ENCODE peak calls at places on chromosomes 7 and 10, in seven cellular contexts. A is uterus, U is K562, V is heart left ventricle, T is body of pancreas, W is stomach, P is A549. O is an unnamed sample.

GRCh38 chr7:92404170-92404614 is 43.1 kb upstream of the GATAD1 start:
- DNase-seq in A (no peak), U (peak; percentile 18), V (no peak), T (no peak), W (no peak), P (no peak), O (no peak)

GRCh38 chr7:7164590-7164989 is 17.8 kb upstream of the C1GALT1 start:
- DNase-seq in A (no peak), U (no peak), V (no peak), T (peak; percentile 62), W (peak; percentile 29), P (no peak), O (no peak)

GRCh38 chr7:2109251-2109935 is 123.4 kb downstream of the MAD1L1 start:
- DNase-seq in A (no peak), U (peak; percentile 32), V (no peak), T (no peak), W (no peak), P (no peak), O (no peak)

GRCh38 chr7:70595741-70596574 is 536.0 kb upstream of the GALNT17 start:
- DNase-seq in A (no peak), U (no peak), V (no peak), T (no peak), W (peak; percentile 33), P (no peak), O (no peak)

GRCh38 chr7:132865766-132866531 is 215.9 kb downstream of the CHCHD3 start:
- DNase-seq in A (no peak), U (no peak), V (no peak), T (no peak), W (no peak), P (no peak), O (no peak)

GRCh38 chr10:79235765-79236755 is 111.2 kb upstream of the PPIF start:
- DNase-seq in A (no peak), U (no peak), V (no peak), T (no peak), W (no peak), P (no peak), O (no peak)

GRCh38 chr10:97901381-97901780 is 51.7 kb downstream of the GOLGA7B start:
- DNase-seq in A (no peak), U (no peak), V (no peak), T (no peak), W (no peak), P (no peak), O (no peak)

GRCh38 chr7:116897661-116898060 is 35.3 kb downstream of the CAPZA2 start:
- DNase-seq in A (no peak), U (no peak), V (no peak), T (no peak), W (no peak), P (no peak), O (no peak)

GRCh38 chr7:42856605-42856987 is 55.3 kb downstream of the C7orf25 start:
- DNase-seq in A (no peak), U (no peak), V (no peak), T (no peak), W (no peak), P (no peak), O (no peak)

GRCh38 chr7:41785265-41785664 is 82.4 kb upstream of the INHBA start:
- DNase-seq in A (no peak), U (no peak), V (no peak), T (no peak), W (no peak), P (no peak), O (no peak)

GRCh38 chr7:4261038-4261960 is 420.8 kb upstream of the FOXK1 start:
- DNase-seq in A (no peak), U (no peak), V (peak; percentile 32), T (no peak), W (no peak), P (no peak), O (no peak)

GRCh38 chr10:1553951-1554350 is 183.4 kb downstream of the ADARB2 start:
- DNase-seq in A (no peak), U (no peak), V (no peak), T (no peak), W (no peak), P (no peak), O (no peak)

GRCh38 chr7:143216151-143216550 is 5.7 kb upstream of the TAS2R40 start:
- DNase-seq in A (no peak), U (no peak), V (no peak), T (no peak), W (no peak), P (no peak), O (no peak)

GRCh38 chr10:59753267-59753666 is at the start of gene MRLN:
- DNase-seq in A (no peak), U (no peak), V (no peak), T (no peak), W (no peak), P (no peak), O (no peak)

GRCh38 chr7:140060788-140061606 is 1.8 kb downstream of the PARP12 start:
- DNase-seq in A (no peak), U (peak; percentile 90), V (peak; percentile 72), T (peak; percentile 67), W (peak; percentile 43), P (no peak), O (no peak)

GRCh38 chr7:94250124-94250523 is 144.6 kb upstream of the COL1A2 start:
- DNase-seq in A (no peak), U (no peak), V (no peak), T (no peak), W (no peak), P (no peak), O (no peak)

GRCh38 chr7:3300221-3300650 is 816 bp upstream of the SDK1 start:
- DNase-seq in A (peak; percentile 17), U (no peak), V (no peak), T (no peak), W (no peak), P (no peak), O (peak; percentile 87)

GRCh38 chr7:44385384-44386138 is 60.2 kb upstream of the CAMK2B start:
- DNase-seq in A (no peak), U (no peak), V (no peak), T (no peak), W (peak; percentile 22), P (no peak), O (peak; percentile 43)

GRCh38 chr7:23136216-23136615 is 30.6 kb downstream of the KLHL7 start:
- DNase-seq in A (no peak), U (no peak), V (no peak), T (no peak), W (no peak), P (no peak), O (no peak)

GRCh38 chr10:79483948-79484347 is 28.4 kb upstream of the EIF5AL1 start:
- DNase-seq in A (peak; percentile 86), U (no peak), V (peak; percentile 67), T (no peak), W (no peak), P (no peak), O (peak; percentile 87)

GRCh38 chr7:27641576-27642230 is 21.0 kb downstream of the HIBADH start:
- DNase-seq in A (no peak), U (no peak), V (no peak), T (no peak), W (no peak), P (peak; percentile 49), O (no peak)

GRCh38 chr10:95423327-95424005 is 132.7 kb upstream of the PDLIM1 start:
- DNase-seq in A (no peak), U (no peak), V (no peak), T (no peak), W (no peak), P (no peak), O (no peak)

GRCh38 chr10:784759-785538 is 95.5 kb upstream of the DIP2C start:
- DNase-seq in A (peak; percentile 60), U (no peak), V (no peak), T (peak; percentile 70), W (peak; percentile 69), P (peak; percentile 54), O (peak; percentile 89)

GRCh38 chr7:45028138-45028919 is 28.3 kb downstream of the CCM2 start:
- DNase-seq in A (no peak), U (no peak), V (no peak), T (no peak), W (no peak), P (no peak), O (no peak)

GRCh38 chr7:106568680-106569499 is 92.1 kb downstream of the CCDC71L start:
- DNase-seq in A (no peak), U (peak; percentile 100), V (no peak), T (no peak), W (no peak), P (no peak), O (no peak)

GRCh38 chr10:132206377-132206745 is 19.6 kb downstream of the DPYSL4 start:
- DNase-seq in A (no peak), U (no peak), V (no peak), T (no peak), W (no peak), P (no peak), O (no peak)

GRCh38 chr7:22395222-22395621 is 38.3 kb upstream of the RAPGEF5 start:
- DNase-seq in A (no peak), U (no peak), V (no peak), T (no peak), W (no peak), P (no peak), O (no peak)

GRCh38 chr7:137956591-137956990 is 45.3 kb downstream of the CREB3L2 start:
- DNase-seq in A (no peak), U (no peak), V (no peak), T (no peak), W (no peak), P (no peak), O (no peak)
- H3K4me3 ChIP-seq in A (no peak overlapping the region), U (no peak overlapping the region), V (no peak overlapping the region), T (no peak overlapping the region), W (no peak overlapping the region), P (no peak overlapping the region), O (no peak overlapping the region)

GRCh38 chr7:8258734-8259133 is 3.2 kb downstream of the ICA1 start:
- DNase-seq in A (no peak), U (no peak), V (no peak), T (no peak), W (no peak), P (no peak), O (no peak)
- TF ChIP-seq POLR2A in A (no peak), U (no peak), V (no peak), T (no peak), W (no peak), P (no peak), O (no peak)

DNA sequence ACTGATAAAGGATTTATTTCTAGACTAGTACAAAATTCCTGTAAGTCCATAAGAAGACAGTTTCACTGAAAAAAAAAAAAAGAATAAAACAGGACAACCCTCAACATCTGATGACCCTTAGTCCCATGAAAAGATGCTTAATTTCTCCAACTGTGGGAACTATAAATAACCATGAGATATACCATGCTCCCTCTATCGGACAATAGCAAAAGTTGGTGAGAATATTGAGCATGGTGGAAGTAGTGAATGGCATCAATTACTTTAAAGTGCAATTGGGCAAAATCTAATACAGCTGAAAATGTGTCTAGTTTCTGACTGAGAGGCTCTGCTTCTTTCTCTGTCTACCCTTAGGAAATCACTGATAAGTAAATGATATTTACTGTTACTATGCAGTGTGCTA is 348.8 kb downstream of the SUGCT start:
- DNase-seq in A (no peak), U (no peak), V (no peak), T (no peak), W (no peak), P (peak; percentile 2), O (no peak)
- TF ChIP-seq CTCF in A (no peak), U (no peak), V (peak; percentile 7), T (no peak), W (no peak), P (no peak), O (no peak)

DNA sequence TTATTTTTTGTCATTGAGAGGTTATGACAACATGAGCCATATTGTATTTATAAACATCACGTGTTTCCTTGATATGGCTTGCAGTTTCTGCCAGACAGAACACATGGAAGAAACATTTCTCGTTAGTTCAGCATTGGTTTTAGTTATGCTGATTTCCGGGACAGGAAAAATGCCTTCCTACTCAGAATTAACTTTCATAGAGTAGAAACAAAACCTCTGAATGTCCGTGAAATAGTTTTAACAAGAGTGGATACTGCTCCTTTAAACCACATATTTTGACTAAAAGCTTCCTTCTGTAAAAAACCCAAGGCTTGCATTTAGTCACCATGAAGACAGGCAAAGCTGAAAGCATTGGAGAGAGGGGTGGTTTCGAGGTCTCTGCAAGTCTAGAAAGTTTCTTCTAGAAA is 240.4 kb downstream of the KIAA1217 start:
- DNase-seq in A (no peak), U (no peak), V (no peak), T (no peak), W (no peak), P (no peak), O (no peak)
- H3K4me3 ChIP-seq in A (no peak overlapping the region), U (no peak overlapping the region), V (peak overlapping the region; percentile 10), T (no peak overlapping the region), W (peak overlapping the region; percentile 8), P (no peak overlapping the region), O (no peak overlapping the region)

O was measured in lower leg skin.